ENCODE peak calls at places on chromosomes 7 and 10, in ten cellular contexts. H is aorta, D is PC-9, Q is ovary, Y is IMR-90, F is tibial nerve, O is SK-N-MC, V is AG04450, S is cardiac muscle cell, P is HCT116. N is an unnamed sample.
A peak's percentile ranks its signal among the peaks of the same experiment; 100 is the strongest.

GRCh38 chr7:135716677-135717238 is 11.2 kb downstream of the SLC13A4 start:
- DNase-seq in S (no peak), Y (peak; percentile 88), P (no peak), O (peak; percentile 22), V (peak; percentile 42), H (no peak), Q (no peak), D (peak; percentile 25), F (no peak), N (no peak)

GRCh38 chr10:43202657-43203490 is 64.0 kb downstream of the RASGEF1A start:
- DNase-seq in S (peak; percentile 39), V (no peak), Q (peak; percentile 21), O (no peak), H (peak; percentile 61), Y (no peak), D (peak; percentile 67), F (no peak), P (no peak), N (peak; percentile 75)

GRCh38 chr10:103599211-103599610 is 105.7 kb downstream of the NEURL1 start:
- DNase-seq in V (no peak), D (no peak), Q (no peak), F (no peak), H (peak; percentile 28), S (no peak), P (no peak), Y (no peak), O (no peak), N (no peak)

GRCh38 chr7:66145404-66145843 is 30.8 kb downstream of the CRCP start:
- DNase-seq in O (no peak), S (peak; percentile 29), H (peak; percentile 59), P (no peak), V (peak; percentile 75), D (no peak), Q (peak; percentile 87), F (peak; percentile 35), Y (peak; percentile 84), N (no peak)

GRCh38 chr7:102115931-102116330 is 170.7 kb upstream of the SH2B2 start:
- DNase-seq in Q (no peak), Y (no peak), S (no peak), H (no peak), V (no peak), F (no peak), D (no peak), P (no peak), O (no peak), N (no peak)

GRCh38 chr10:116274141-116274861 is 1.3 kb upstream of the GFRA1 start:
- DNase-seq in O (no peak), D (no peak), S (peak; percentile 45), P (no peak), Y (no peak), V (no peak), F (no peak), H (no peak), Q (no peak), N (no peak)

GRCh38 chr7:124183649-124184048 is 150.8 kb upstream of the TMEM229A start:
- DNase-seq in V (no peak), D (no peak), P (no peak), S (no peak), Y (no peak), H (no peak), O (no peak), Q (no peak), F (no peak), N (no peak)

GRCh38 chr10:21315321-21316220 is 209.9 kb downstream of the SKIDA1 start:
- DNase-seq in S (peak; percentile 94), D (peak; percentile 75), Y (peak; percentile 86), Q (peak; percentile 90), H (peak; percentile 85), O (no peak), P (no peak), V (peak; percentile 75), F (peak; percentile 57), N (peak; percentile 63)

GRCh38 chr7:152541892-152542291 is 106.1 kb upstream of the KMT2C start:
- DNase-seq in H (no peak), F (no peak), O (no peak), D (no peak), S (no peak), P (no peak), Q (no peak), Y (no peak), V (no peak), N (no peak)

GRCh38 chr7:497946-498655 is 21.5 kb downstream of the PDGFA start:
- DNase-seq in Q (no peak), H (peak; percentile 26), S (no peak), Y (no peak), F (no peak), P (no peak), V (no peak), O (no peak), D (no peak), N (peak; percentile 26)

GRCh38 chr10:86061301-86061873 is 305.2 kb downstream of the GRID1 start:
- DNase-seq in F (no peak), P (no peak), Y (no peak), S (no peak), V (no peak), D (no peak), Q (no peak), O (no peak), H (no peak), N (no peak)

GRCh38 chr10:27742926-27743735 is 2.5 kb downstream of the MKX start:
- DNase-seq in S (peak; percentile 54), H (peak; percentile 59), V (no peak), Y (no peak), O (no peak), F (no peak), P (no peak), D (no peak), Q (peak; percentile 70), N (peak; percentile 49)

GRCh38 chr10:128066954-128067382 is 59.3 kb downstream of the MKI67 start:
- DNase-seq in S (no peak), Y (no peak), Q (no peak), D (no peak), F (no peak), P (no peak), V (no peak), O (no peak), H (peak; percentile 12), N (no peak)

GRCh38 chr7:1944619-1945210 is 274.6 kb downstream of the ELFN1 start:
- DNase-seq in D (no peak), H (peak; percentile 46), P (no peak), O (no peak), V (no peak), Y (no peak), F (no peak), S (no peak), Q (no peak), N (peak; percentile 43)

GRCh38 chr10:76359001-76359400 is 927.6 kb downstream of the LRMDA start:
- DNase-seq in H (no peak), P (no peak), O (no peak), Y (no peak), V (no peak), S (no peak), F (no peak), D (no peak), Q (no peak), N (no peak)

DNA sequence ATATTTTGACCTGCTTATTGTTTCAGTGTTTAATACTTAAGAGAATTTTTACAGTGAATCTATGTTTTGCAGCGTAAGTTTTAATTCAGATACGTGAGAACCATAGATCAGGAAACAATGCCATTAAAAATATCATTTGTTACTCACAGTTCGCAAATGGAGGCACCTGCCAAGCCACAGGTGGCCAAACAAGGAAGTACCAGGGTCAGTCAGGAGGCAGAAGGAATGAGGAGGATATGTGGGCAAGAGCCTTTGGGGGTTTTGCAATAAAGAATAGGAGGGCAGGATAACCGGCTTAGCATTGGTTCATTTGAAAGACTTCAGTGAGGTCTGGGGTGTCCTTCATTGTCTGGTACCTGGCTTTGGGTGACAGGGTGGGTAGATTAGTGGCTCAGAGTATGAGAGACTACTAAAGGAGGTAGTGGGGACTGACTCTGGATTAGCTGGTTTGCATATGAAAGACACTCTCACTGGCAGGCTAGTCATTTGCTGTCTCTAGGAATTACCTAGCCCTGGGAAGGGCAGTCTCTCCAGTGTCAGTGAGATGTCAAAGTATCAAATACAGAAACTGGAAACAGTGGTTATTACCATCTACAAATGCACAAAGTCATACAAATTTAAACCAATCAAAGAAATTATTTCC is 132.2 kb upstream of the CAV2 start:
- DNase-seq in Y (no peak), P (no peak), S (no peak), V (no peak), O (no peak), D (peak; percentile 52), F (no peak), H (no peak), Q (no peak), N (no peak)
- H3K9me3 ChIP-seq in Y (peaks cover 1% of the 10 kb centered on the region), P (no peaks in the 10 kb centered on the region), S (no peaks in the 10 kb centered on the region), V (peaks cover 11% of the 10 kb centered on the region), O (no peaks in the 10 kb centered on the region), D (no peaks in the 10 kb centered on the region), F (no peaks in the 10 kb centered on the region), H (no peaks in the 10 kb centered on the region), Q (no peaks in the 10 kb centered on the region), N (no peaks in the 10 kb centered on the region)

DNA sequence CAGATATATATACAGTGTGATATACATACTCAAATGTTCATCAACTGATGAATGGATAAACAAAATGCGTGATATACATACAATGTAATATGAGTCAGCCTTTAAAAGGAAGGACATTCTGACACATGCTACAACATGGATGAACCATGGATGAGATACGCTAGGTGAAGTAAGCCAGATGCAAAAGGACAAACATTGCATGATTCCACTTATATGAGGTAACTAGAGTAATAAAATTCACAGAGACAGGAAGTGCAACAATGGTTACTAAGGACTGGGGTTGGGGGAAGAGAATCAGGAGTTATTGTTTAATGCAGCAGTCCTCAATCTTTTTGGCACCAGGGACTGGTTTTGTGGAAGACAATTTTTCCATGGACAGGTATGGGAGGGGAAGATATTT is 47.3 kb upstream of the PIK3AP1 start:
- DNase-seq in S (no peak), H (no peak), D (no peak), P (no peak), Q (no peak), F (no peak), O (no peak), Y (no peak), V (no peak), N (no peak)
- H3K9me3 ChIP-seq in S (no peaks in the 10 kb centered on the region), H (peaks cover 3% of the 10 kb centered on the region), D (no peaks in the 10 kb centered on the region), P (peaks cover 5% of the 10 kb centered on the region), Q (no peaks in the 10 kb centered on the region), F (no peaks in the 10 kb centered on the region), O (no peaks in the 10 kb centered on the region), Y (peaks cover 5% of the 10 kb centered on the region), V (peaks cover 4% of the 10 kb centered on the region), N (no peaks in the 10 kb centered on the region)

GRCh38 chr7:87332321-87332720 is 13.1 kb upstream of the CROT start:
- DNase-seq in F (no peak), H (no peak), P (no peak), Q (no peak), Y (no peak), O (no peak), D (no peak), V (no peak), S (no peak), N (no peak)
- H3K9me3 ChIP-seq in F (no peaks in the 10 kb centered on the region), H (peaks cover 13% of the 10 kb centered on the region), P (peaks cover 23% of the 10 kb centered on the region), Q (peaks cover 21% of the 10 kb centered on the region), Y (peaks cover 28% of the 10 kb centered on the region), O (peaks cover 7% of the 10 kb centered on the region), D (peaks cover 18% of the 10 kb centered on the region), V (peaks cover 22% of the 10 kb centered on the region), S (no peaks in the 10 kb centered on the region), N (peaks cover 26% of the 10 kb centered on the region)

DNA sequence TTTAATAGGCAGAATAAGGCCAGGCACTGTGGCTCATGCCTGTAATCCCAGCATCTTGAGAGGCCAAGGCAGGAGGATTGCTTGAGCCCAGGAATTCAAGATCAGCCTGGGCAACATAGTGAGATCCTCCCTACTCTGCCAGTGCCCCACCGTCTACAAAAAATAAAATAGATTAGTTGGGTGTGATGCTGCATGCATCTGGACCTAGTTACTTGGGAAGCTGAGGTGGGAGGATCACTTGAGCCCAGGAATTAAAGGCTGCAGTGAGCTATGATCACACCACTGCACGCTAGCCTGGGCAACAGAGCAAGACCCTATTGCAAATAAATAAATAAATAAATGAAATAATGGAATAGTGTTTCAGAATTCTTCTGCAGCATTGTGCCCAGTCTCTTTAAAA is 16.2 kb downstream of the FAM200A start:
- DNase-seq in S (no peak), P (no peak), H (no peak), F (no peak), Y (no peak), O (no peak), Q (no peak), D (no peak), V (no peak), N (no peak)
- H3K9me3 ChIP-seq in S (peaks cover 10% of the 10 kb centered on the region), P (peaks cover 20% of the 10 kb centered on the region), H (peaks cover 7% of the 10 kb centered on the region), F (peaks cover 4% of the 10 kb centered on the region), Y (peaks cover 64% of the 10 kb centered on the region), O (peaks cover 23% of the 10 kb centered on the region), Q (peaks cover 24% of the 10 kb centered on the region), D (peaks cover 38% of the 10 kb centered on the region), V (peaks cover 76% of the 10 kb centered on the region), N (peaks cover 53% of the 10 kb centered on the region)

N was measured in lower lobe of right lung.